ENCODE peak calls at places on chromosome 3, in eight cellular contexts. F, K, Z, R, U, E, O and P are unnamed samples.

GRCh38 chr3:169133178-169134161 is 530.0 kb downstream of the MECOM start:
- DNase-seq in F (no peak), K (no peak), Z (no peak), R (no peak), U (no peak), E (no peak), O (no peak), P (no peak)

GRCh38 chr3:175356899-175357324 is 497.8 kb downstream of the NAALADL2 start:
- DNase-seq in F (no peak), K (no peak), Z (no peak), R (no peak), U (no peak), E (no peak), O (no peak), P (no peak)

GRCh38 chr3:129195731-129196256 is 12.1 kb upstream of the CNBP start:
- DNase-seq in F (peak), K (no peak), Z (no peak), R (no peak), U (peak), E (no peak), O (peak), P (no peak)

GRCh38 chr3:183287301-183287971 is 34.4 kb downstream of the B3GNT5 start:
- DNase-seq in F (peak), K (no peak), Z (no peak), R (no peak), U (peak), E (no peak), O (no peak), P (peak)

GRCh38 chr3:186097663-186098451 is 11.0 kb downstream of the ETV5 start:
- DNase-seq in F (peak), K (peak), Z (peak), R (no peak), U (peak), E (peak), O (peak), P (peak)

GRCh38 chr3:149808209-149808829 is 4.7 kb upstream of the RNF13 start:
- DNase-seq in F (peak), K (peak), Z (peak), R (peak), U (peak), E (peak), O (peak), P (peak)

GRCh38 chr3:45123841-45124269 is 22.3 kb downstream of the CDCP1 start:
- DNase-seq in F (no peak), K (no peak), Z (no peak), R (no peak), U (peak), E (no peak), O (no peak), P (no peak)

GRCh38 chr3:123871946-123872345 is 12.2 kb downstream of the MYLK start:
- DNase-seq in F (no peak), K (no peak), Z (no peak), R (no peak), U (no peak), E (no peak), O (no peak), P (no peak)

GRCh38 chr3:148599478-148599877 is 98.2 kb upstream of the AGTR1 start:
- DNase-seq in F (no peak), K (no peak), Z (no peak), R (no peak), U (no peak), E (no peak), O (no peak), P (no peak)

GRCh38 chr3:189282751-189283150 is 111.0 kb downstream of the TPRG1 start:
- DNase-seq in F (no peak), K (no peak), Z (no peak), R (no peak), U (no peak), E (no peak), O (no peak), P (no peak)

GRCh38 chr3:98843301-98843959 is 58.1 kb downstream of the DCBLD2 start:
- DNase-seq in F (no peak), K (no peak), Z (no peak), R (no peak), U (no peak), E (no peak), O (no peak), P (no peak)

GRCh38 chr3:125670945-125671344 is 75.6 kb upstream of the OSBPL11 start:
- DNase-seq in F (no peak), K (no peak), Z (no peak), R (no peak), U (no peak), E (no peak), O (no peak), P (no peak)

GRCh38 chr3:155748611-155749365 is 3.9 kb upstream of the PLCH1 start:
- DNase-seq in F (no peak), K (no peak), Z (no peak), R (no peak), U (peak), E (no peak), O (no peak), P (no peak)

GRCh38 chr3:112858410-112859069 is 11.9 kb upstream of the CD200R1L start:
- DNase-seq in F (no peak), K (no peak), Z (no peak), R (no peak), U (no peak), E (no peak), O (no peak), P (peak)

GRCh38 chr3:88003115-88003755 is 55.6 kb downstream of the CGGBP1 start:
- DNase-seq in F (no peak), K (no peak), Z (no peak), R (no peak), U (peak), E (peak), O (no peak), P (no peak)

GRCh38 chr3:194852836-194853508 is 167.3 kb downstream of the FAM43A start:
- DNase-seq in F (peak), K (no peak), Z (no peak), R (no peak), U (peak), E (no peak), O (no peak), P (no peak)

DNA sequence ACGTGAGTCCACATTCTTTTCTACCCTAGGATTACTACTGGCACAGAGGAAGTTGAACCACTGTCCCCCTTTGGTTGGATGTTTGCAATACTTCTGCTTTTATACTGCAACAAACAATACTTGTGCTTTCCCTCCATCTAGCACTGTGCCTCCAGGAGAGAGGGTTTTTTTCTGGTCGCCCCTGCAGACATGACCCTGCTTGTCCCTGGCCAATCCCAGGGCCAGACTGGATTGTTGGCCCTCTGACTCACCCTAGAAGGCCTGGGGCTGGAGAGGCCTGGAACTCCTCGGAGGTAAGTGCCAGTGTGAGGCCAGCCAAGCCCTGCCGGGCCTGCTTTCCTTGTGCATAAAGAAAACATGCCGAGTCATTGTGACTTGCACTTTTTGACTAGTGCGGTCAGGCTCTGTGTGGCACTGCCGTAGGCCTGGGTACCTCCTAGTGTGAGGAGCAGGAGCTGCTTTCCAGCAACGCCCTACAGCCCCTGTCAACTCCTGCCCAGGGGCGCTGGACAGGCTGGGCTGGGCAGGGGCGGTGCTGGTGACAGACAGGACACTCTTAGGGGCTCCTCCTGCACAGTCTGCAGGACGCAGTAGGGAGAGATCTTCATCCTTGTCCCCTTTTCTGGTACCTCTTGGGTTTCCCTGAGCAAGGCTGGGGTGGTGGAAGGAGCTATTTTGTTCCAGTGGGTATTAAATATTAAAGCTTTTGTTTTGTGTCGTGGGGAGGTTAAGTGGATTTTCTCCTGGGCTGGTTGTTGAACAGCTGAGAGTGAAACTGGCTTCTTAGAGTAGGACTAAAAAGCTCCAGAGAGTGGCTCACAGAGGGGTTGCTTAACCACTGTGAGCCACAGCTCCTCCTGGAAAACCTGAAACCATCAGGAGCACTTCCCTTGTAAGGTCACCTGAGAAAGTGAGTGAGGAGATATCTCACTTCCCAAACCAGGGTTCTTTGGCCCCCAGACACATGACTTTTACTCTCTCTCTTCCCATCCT is 14.4 kb upstream of the TKT start:
- DNase-seq in F (peak), K (peak), Z (peak), R (peak), U (peak), E (peak), O (peak), P (peak)
- TF ChIP-seq CTCF in F (no peak), K (no peak), Z (no peak), R (no peak), U (no peak), E (no peak), O (no peak), P (no peak)

GRCh38 chr3:48898383-48899234 is at the start of gene SLC25A20:
- DNase-seq in F (peak), K (peak), Z (peak), R (peak), U (peak), E (peak), O (peak), P (peak)
- TF ChIP-seq CTCF in F (no peak), K (no peak), Z (no peak), R (no peak), U (no peak), E (no peak), O (no peak), P (no peak)

DNA sequence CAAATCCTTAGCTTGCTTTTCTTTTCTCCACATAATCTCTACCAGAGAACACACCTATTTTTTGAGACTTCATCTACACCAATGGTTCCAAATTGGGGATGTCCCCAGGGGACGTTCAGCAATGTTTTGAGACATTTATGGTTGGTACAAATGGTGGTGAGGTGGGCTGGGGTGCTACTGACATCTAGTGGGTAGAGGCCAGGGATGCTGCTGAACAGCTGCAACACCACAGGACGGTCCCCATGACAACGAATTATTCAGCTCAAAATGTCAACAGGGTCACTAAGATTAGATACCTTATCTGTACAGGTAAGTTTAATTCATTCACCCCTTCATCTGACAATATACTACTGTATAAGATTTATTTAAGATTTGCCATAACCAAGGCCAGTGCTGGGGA is 14.4 kb downstream of the GK5 start:
- DNase-seq in F (no peak), K (no peak), Z (peak), R (no peak), U (no peak), E (peak), O (no peak), P (peak)
- TF ChIP-seq CTCF in F (no peak), K (no peak), Z (peak), R (peak), U (no peak), E (no peak), O (no peak), P (no peak)

DNA sequence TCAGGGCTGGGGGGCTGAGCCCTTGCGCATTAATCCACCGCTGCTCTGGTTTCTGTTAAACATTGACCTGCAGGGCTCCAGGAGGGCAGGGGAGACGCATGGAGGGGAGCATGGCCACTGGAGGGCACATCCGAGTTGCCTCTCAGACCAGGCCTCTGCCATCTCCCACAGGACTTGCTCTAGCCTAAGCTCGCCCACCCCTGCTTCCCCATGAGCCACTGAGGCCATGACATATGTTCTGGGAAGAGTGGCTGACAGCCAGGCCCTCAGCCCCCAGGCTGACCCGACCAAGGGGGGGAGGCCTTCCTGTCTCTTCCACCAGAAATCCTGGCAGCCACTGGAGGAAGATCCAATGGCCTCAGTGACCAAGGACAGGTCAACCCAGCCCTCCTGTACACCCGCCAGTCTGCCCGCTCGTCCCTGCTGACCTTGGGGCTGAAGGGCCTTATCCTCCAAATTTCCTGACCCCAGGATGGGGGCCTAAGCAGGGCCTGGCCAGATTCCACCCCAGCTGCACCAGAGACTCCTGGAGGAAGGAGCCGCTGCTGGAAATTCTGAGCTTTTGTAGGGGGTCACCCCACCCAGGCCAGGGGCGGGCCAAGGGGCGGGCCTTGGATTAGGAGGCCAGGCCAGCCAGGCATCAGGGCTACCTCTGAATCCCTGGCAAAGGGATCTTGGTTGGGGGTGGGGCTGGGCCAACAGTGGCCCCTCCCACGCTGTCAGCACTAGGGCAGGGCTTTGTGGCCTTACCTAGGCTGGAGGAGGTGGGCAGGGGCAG is at the start of gene HYAL1:
- DNase-seq in F (peak), K (peak), Z (peak), R (no peak), U (no peak), E (no peak), O (peak), P (no peak)
- TF ChIP-seq CTCF in F (peak), K (peak), Z (peak), R (no peak), U (no peak), E (no peak), O (no peak), P (no peak)

GRCh38 chr3:105767776-105768175 is 101.0 kb downstream of the CBLB start:
- DNase-seq in F (no peak), K (no peak), Z (no peak), R (no peak), U (no peak), E (no peak), O (no peak), P (no peak)
- TF ChIP-seq CTCF in F (no peak), K (no peak), Z (no peak), R (no peak), U (no peak), E (no peak), O (no peak), P (no peak)

DNA sequence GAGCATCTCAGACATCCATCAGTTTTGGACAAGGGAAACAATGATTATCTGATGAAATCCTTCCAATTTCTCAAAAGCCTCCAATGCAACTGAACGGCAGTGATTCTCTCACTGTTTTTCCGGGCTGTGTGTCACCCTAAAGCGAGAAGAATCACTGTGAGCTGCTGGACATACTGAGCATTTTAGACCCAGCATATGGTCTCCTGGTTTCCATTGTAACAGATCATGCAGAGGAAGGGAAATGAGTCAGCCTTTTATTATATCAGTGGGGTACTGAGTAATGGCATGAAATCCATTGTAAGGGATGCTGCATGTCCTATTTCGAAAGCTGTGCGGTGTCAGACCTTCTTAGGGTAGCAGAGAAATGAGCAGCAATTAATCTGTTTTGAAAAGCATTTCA is 287.2 kb downstream of the IL5RA start:
- DNase-seq in F (no peak), K (no peak), Z (no peak), R (no peak), U (no peak), E (no peak), O (no peak), P (no peak)
- TF ChIP-seq CTCF in F (no peak), K (no peak), Z (no peak), R (no peak), U (no peak), E (no peak), O (no peak), P (no peak)

GRCh38 chr3:31687020-31687802 is 154.5 kb downstream of the STT3B start:
- DNase-seq in F (no peak), K (no peak), Z (no peak), R (no peak), U (no peak), E (no peak), O (no peak), P (no peak)
- TF ChIP-seq CTCF in F (no peak), K (no peak), Z (peak), R (peak), U (peak), E (peak), O (no peak), P (no peak)

GRCh38 chr3:52277972-52278509 is 408 bp downstream of the WDR82 start:
- DNase-seq in F (peak), K (peak), Z (no peak), R (peak), U (no peak), E (peak), O (no peak), P (peak)

GRCh38 chr3:52281980-52282801 is 3.7 kb upstream of the WDR82 start:
- DNase-seq in F (no peak), K (no peak), Z (no peak), R (no peak), U (no peak), E (no peak), O (no peak), P (peak)

GRCh38 chr3:52280046-52280445 is 1.6 kb upstream of the WDR82 start:
- DNase-seq in F (no peak), K (no peak), Z (no peak), R (no peak), U (no peak), E (no peak), O (no peak), P (no peak)

GRCh38 chr3:52277071-52277964 is 1.1 kb downstream of the WDR82 start:
- DNase-seq in F (peak), K (peak), Z (peak), R (peak), U (no peak), E (peak), O (peak), P (peak)

GRCh38 chr3:52278510-52279069 is at the start of gene WDR82:
- DNase-seq in F (peak), K (peak), Z (peak), R (peak), U (peak), E (peak), O (peak), P (peak)
- TF ChIP-seq CTCF in F (peak), K (peak), Z (peak), R (peak), U (peak), E (peak), O (no peak), P (peak)